ENCODE peak calls at places on chromosomes 6 and 20, in seven cellular contexts. P is left lung; Y is CD4-positive, alpha-beta memory T cell; I is fibroblast of pulmonary artery; M is AG04450; F is psoas muscle; S is AG04449. U is an unnamed sample.
A peak's percentile ranks its signal among the peaks of the same experiment; 100 is the strongest.

GRCh38 chr20:20549267-20549612 is 163.2 kb downstream of the RALGAPA2 start:
- DNase-seq in P (no peak), S (no peak), I (no peak), Y (no peak), F (no peak), M (no peak), U (no peak)

GRCh38 chr6:96947055-96947454 is 22.5 kb downstream of the KLHL32 start:
- DNase-seq in S (no peak), F (no peak), I (no peak), Y (no peak), M (no peak), P (no peak), U (no peak)

GRCh38 chr6:139262519-139263300 is 29.1 kb downstream of the TXLNB start:
- DNase-seq in I (no peak), F (no peak), Y (peak; percentile 61), P (no peak), M (no peak), S (no peak), U (peak; percentile 37)

GRCh38 chr20:63083831-63084562 is 77.2 kb upstream of the BHLHE23 start:
- DNase-seq in I (no peak), Y (no peak), F (peak; percentile 6), S (no peak), M (no peak), P (peak; percentile 19), U (no peak)

GRCh38 chr6:93644611-93645010 is 225.3 kb upstream of the EPHA7 start:
- DNase-seq in M (no peak), I (peak; percentile 11), P (no peak), F (no peak), S (no peak), Y (no peak), U (no peak)

GRCh38 chr6:40996591-40997247 is 42.3 kb downstream of the UNC5CL start:
- DNase-seq in M (no peak), P (no peak), Y (no peak), S (no peak), I (peak; percentile 39), F (no peak), U (no peak)

GRCh38 chr6:166221636-166222035 is 54.0 kb upstream of the TBXT start:
- DNase-seq in F (no peak), S (no peak), M (no peak), P (no peak), I (no peak), Y (no peak), U (peak; percentile 62)

GRCh38 chr6:37691904-37692806 is 5.5 kb downstream of the MDGA1 start:
- DNase-seq in M (no peak), P (peak; percentile 54), S (no peak), F (peak; percentile 73), I (peak; percentile 66), Y (peak; percentile 80), U (peak; percentile 80)

GRCh38 chr6:85594197-85594930 is 706 bp upstream of the SNX14 start:
- DNase-seq in P (no peak), F (no peak), M (no peak), I (peak; percentile 36), S (no peak), Y (no peak), U (no peak)

GRCh38 chr6:71537717-71538116 is 249.1 kb downstream of the OGFRL1 start:
- DNase-seq in Y (no peak), S (peak; percentile 34), F (no peak), M (no peak), P (no peak), I (peak; percentile 30), U (no peak)

GRCh38 chr6:158660331-158660730 is 10.5 kb downstream of the SYTL3 start:
- DNase-seq in S (no peak), P (no peak), I (no peak), M (no peak), Y (peak; percentile 67), F (no peak), U (peak; percentile 42)

GRCh38 chr20:50891138-50891537 is 40.1 kb downstream of the ADNP start:
- DNase-seq in S (no peak), Y (no peak), F (no peak), I (no peak), P (no peak), M (no peak), U (no peak)

GRCh38 chr20:34549291-34549928 is 9.1 kb upstream of the MAP1LC3A start:
- DNase-seq in F (no peak), I (peak; percentile 31), S (no peak), Y (no peak), P (no peak), M (no peak), U (no peak)

GRCh38 chr6:35216832-35217811 is 3.4 kb downstream of the SCUBE3 start:
- DNase-seq in Y (no peak), M (no peak), I (no peak), F (no peak), P (no peak), S (no peak), U (no peak)

GRCh38 chr6:35214869-35215664 is 1.3 kb downstream of the SCUBE3 start:
- DNase-seq in M (no peak), S (no peak), P (no peak), Y (no peak), F (no peak), I (no peak), U (no peak)

GRCh38 chr6:35213824-35214756 is at the start of gene SCUBE3:
- DNase-seq in F (peak; percentile 27), I (peak; percentile 36), M (no peak), Y (no peak), P (no peak), S (no peak), U (no peak)

GRCh38 chr6:35216412-35216732 is 2.6 kb downstream of the SCUBE3 start:
- DNase-seq in P (no peak), Y (no peak), F (no peak), M (no peak), S (no peak), I (no peak), U (no peak)

GRCh38 chr6:35215665-35216411 is 2.1 kb downstream of the SCUBE3 start:
- DNase-seq in I (no peak), P (no peak), Y (no peak), M (no peak), S (no peak), F (no peak), U (no peak)
- H3K4me3 ChIP-seq in I (no peak overlapping the region), P (no peak overlapping the region), Y (no peak overlapping the region), M (peak overlapping the region; percentile 65), S (peak overlapping the region; percentile 72), F (no peak overlapping the region), U (no peak overlapping the region)

GRCh38 chr6:331622-332521 is 39.6 kb downstream of the DUSP22 start:
- DNase-seq in S (no peak), F (no peak), M (no peak), P (no peak), I (no peak), Y (no peak), U (no peak)

GRCh38 chr6:328184-328670 is 35.9 kb downstream of the DUSP22 start:
- DNase-seq in I (peak; percentile 90), S (peak; percentile 86), P (peak; percentile 60), M (peak; percentile 70), F (peak; percentile 55), Y (no peak), U (no peak)

GRCh38 chr6:328924-329323 is 36.6 kb downstream of the DUSP22 start:
- DNase-seq in P (no peak), Y (no peak), S (no peak), I (no peak), F (no peak), M (no peak), U (no peak)

GRCh38 chr6:330948-331347 is 38.7 kb downstream of the DUSP22 start:
- DNase-seq in M (no peak), S (no peak), F (no peak), I (no peak), Y (no peak), P (no peak), U (no peak)

DNA sequence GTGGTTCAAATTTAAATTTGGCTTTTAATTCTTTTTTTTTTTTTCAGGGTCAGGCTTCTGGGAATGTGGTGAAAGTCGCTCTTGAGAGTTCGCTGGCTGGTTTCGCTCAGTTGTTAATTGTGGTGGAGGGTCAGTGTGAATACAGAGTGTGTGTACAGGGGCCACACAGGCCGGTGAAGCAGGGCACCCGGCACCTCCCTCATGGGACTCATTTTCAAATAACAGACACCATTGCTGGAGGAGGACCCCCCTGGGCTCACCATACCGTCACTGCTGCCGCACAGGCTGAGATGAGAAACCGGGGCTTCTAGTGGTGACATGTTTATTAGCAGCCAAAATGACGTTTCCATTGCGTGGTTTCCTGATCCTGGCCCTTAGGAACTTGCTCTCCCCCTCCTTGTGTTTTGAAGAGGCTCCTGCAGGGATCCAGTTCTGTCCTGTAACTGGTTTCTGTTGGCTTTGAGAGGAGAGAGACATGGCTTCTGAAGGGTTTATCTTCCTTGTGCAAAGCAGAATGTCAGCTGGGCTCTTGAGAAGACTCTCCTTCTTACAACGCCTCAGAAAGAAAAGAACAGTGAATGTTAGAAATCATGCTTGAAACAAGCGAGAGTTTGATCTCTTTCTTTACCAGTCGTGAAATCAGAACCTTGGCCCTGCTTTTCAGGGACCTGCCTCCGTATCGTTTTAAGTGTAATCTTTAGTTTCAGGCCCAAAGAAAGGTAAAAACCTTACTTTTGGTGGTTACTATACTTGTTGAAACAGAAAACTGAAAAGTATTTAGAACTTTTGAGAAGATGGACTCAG is 37.8 kb downstream of the DUSP22 start:
- DNase-seq in I (no peak), M (no peak), S (no peak), Y (no peak), P (no peak), F (no peak), U (no peak)
- H3K4me3 ChIP-seq in I (no peak overlapping the region), M (no peak overlapping the region), S (no peak overlapping the region), Y (no peak overlapping the region), P (no peak overlapping the region), F (no peak overlapping the region), U (no peak overlapping the region)

GRCh38 chr6:27297857-27298730 is 14.0 kb downstream of the POM121L2 start:
- DNase-seq in S (no peak), Y (no peak), M (no peak), P (no peak), I (peak; percentile 55), F (no peak), U (no peak)
- H3K4me3 ChIP-seq in S (peak overlapping the region; percentile 13), Y (no peak overlapping the region), M (peak overlapping the region; percentile 8), P (no peak overlapping the region), I (peak overlapping the region; percentile 32), F (no peak overlapping the region), U (no peak overlapping the region)

GRCh38 chr6:134080171-134080795 is 27.9 kb upstream of the SLC2A12 start:
- DNase-seq in I (no peak), M (no peak), F (no peak), P (no peak), Y (no peak), S (no peak), U (no peak)

GRCh38 chr6:134081506-134081905 is 29.1 kb upstream of the SLC2A12 start:
- DNase-seq in S (no peak), F (no peak), M (no peak), P (no peak), I (no peak), Y (no peak), U (no peak)

GRCh38 chr6:134078166-134078565 is 25.7 kb upstream of the SLC2A12 start:
- DNase-seq in F (no peak), I (no peak), M (no peak), P (no peak), S (no peak), Y (no peak), U (no peak)

GRCh38 chr6:134079406-134079921 is 27.0 kb upstream of the SLC2A12 start:
- DNase-seq in I (no peak), Y (no peak), F (no peak), P (no peak), S (no peak), M (no peak), U (no peak)

DNA sequence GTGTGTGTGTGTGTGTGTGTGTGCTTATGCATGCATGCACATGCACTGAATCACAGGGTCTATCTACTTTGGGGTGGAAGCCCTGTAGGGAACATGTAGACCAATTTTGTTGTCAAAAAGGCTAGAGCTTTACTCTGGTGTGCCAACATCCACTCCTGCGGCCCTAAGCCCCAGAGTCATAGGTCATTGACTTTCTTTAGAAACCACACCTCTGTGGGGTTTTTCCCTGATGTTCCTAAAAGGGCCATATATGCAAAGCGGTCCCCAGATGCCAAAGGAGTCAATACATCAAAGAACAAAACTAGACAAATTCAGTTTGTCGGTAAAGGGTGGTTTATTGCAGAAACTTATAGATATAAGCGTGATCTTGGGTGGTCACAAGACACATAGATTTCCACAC is 29.8 kb upstream of the SLC2A12 start:
- DNase-seq in P (no peak), S (no peak), M (no peak), I (no peak), Y (no peak), F (no peak), U (no peak)
- H3K4me3 ChIP-seq in P (no peak overlapping the region), S (no peak overlapping the region), M (no peak overlapping the region), I (no peak overlapping the region), Y (no peak overlapping the region), F (no peak overlapping the region), U (no peak overlapping the region)